ENCODE peak calls at places on chromosome 21, in ten cellular contexts. V is adrenal gland, Z is thyroid gland, P is uterus, A is heart left ventricle, D is NB4, I is suprapubic skin, T is IMR-90, H is breast epithelium, B is tibial nerve. N is an unnamed sample.
A peak's percentile ranks its signal among the peaks of the same experiment; 100 is the strongest.

GRCh38 chr21:18460979-18461378 is 57.4 kb upstream of the TMPRSS15 start:
- DNase-seq in D (peak; percentile 40), P (no peak), V (no peak), Z (no peak), I (no peak), T (no peak), H (no peak), A (no peak), B (no peak), N (no peak)

GRCh38 chr21:46284077-46284644 is 1.2 kb downstream of the MCM3AP start:
- DNase-seq in I (no peak), B (no peak), Z (no peak), A (no peak), D (peak; percentile 46), P (no peak), H (no peak), V (no peak), T (no peak), N (no peak)

GRCh38 chr21:31201548-31201947 is 142.5 kb downstream of the TIAM1 start:
- DNase-seq in H (no peak), T (peak; percentile 50), I (no peak), P (no peak), Z (peak; percentile 22), A (no peak), V (no peak), B (peak; percentile 54), D (peak; percentile 86), N (peak; percentile 66)

GRCh38 chr21:32951041-32951440 is 74.7 kb upstream of the OLIG2 start:
- DNase-seq in I (no peak), V (no peak), P (no peak), A (no peak), H (no peak), D (no peak), Z (no peak), B (no peak), T (no peak), N (no peak)

GRCh38 chr21:46639489-46640386 is 4.3 kb downstream of the PRMT2 start:
- DNase-seq in Z (no peak), A (no peak), B (no peak), D (peak; percentile 50), P (no peak), T (peak; percentile 16), V (no peak), I (no peak), H (no peak), N (no peak)

GRCh38 chr21:33546076-33546475 is 3.2 kb downstream of the SON start:
- DNase-seq in A (no peak), Z (no peak), H (no peak), P (no peak), D (peak; percentile 56), I (no peak), T (no peak), V (no peak), B (no peak), N (no peak)

GRCh38 chr21:35231115-35231514 is 182.0 kb upstream of the RUNX1 start:
- DNase-seq in I (no peak), D (no peak), H (no peak), V (no peak), Z (no peak), P (no peak), T (peak; percentile 55), A (no peak), B (no peak), N (no peak)

GRCh38 chr21:35063428-35064172 is 14.5 kb upstream of the RUNX1 start:
- DNase-seq in I (no peak), B (no peak), H (no peak), A (no peak), D (no peak), T (no peak), Z (no peak), V (no peak), P (no peak), N (no peak)

GRCh38 chr21:15837603-15838002 is 107.8 kb downstream of the USP25 start:
- DNase-seq in H (no peak), B (no peak), P (peak; percentile 25), T (peak; percentile 67), A (no peak), I (no peak), Z (peak; percentile 19), V (no peak), D (no peak), N (no peak)

DNA sequence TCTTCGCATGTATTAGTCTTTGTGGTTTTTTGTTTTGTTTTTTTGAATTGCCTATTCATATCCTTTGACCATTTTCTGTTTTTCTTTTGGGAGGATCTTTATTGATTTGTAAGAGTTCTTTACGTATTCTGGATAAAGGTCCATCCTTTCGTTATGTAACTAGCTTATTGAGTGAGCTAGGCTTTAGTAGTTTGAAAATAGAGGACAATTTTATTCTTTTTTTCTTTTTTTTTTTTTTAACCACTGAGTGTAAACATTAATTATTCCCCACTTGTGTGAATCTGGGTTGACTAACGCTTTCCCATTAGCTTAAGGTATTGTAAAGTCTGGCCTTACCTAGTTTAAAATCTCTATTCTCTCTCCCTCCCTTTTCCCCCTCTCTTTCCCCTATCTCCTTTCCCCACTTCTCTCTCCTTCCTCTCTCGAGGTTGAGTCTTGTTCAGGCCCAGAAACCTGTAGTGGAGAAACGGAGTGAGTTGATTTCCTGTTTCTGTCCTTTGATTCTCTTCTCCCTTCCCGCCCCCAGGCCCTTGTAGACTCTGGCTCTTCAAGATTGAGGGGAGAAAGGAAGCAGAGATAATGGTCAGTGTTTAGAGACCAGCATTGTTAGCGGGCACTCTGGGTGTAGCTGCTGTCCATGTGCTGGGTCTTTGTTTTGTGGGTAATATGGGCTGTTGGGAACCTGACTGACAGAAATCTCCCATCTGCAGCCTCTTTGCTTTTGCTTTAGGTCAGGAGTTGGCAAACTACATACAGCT is 1.5 kb downstream of the MORC3 start:
- DNase-seq in D (peak; percentile 71), T (peak; percentile 35), V (no peak), B (no peak), P (no peak), A (no peak), I (no peak), Z (peak; percentile 5), H (no peak), N (no peak)
- TF ChIP-seq POLR2A in D (no peak), T (no peak), V (peak; percentile 9), B (no peak), P (no peak), A (no peak), I (no peak), Z (no peak), H (no peak), N (no peak)

DNA sequence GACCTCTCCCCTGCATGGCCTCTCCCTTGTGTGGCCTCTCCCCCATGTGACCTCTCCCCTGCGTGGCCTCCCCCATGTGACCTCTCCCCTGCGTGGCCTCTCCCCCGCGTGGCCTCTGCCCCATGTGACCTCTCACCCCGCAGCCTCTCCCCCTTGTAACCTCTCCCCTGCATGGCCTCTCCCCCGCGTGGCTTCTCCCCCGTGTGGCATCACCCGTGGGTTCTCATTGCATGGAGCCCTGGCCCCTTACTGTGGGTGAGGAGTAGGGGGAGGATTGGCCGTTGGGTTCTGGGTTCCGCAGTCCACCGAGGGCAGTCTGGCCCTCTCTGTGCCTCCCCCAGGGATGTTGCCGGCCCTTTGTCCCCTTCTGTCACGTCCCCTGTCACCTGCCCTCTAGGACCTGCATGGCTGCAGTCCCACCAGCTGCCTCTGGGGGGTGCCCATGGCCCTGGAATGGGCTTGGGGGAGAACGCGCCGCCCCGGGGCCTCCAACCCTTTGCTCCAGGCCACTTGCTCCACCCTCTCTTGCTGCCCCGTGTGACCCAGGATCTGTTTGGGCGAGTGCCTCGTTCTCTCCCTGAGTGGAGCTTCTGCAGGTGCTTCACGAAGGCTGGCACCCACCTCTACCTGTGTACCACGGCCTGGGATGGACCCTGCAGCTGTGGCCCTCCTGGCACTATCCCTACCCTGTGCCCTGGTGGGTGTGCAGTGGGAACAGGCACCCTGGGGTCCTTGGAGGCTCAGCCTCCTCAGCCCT is 21.3 kb downstream of the RRP1 start:
- DNase-seq in B (peak; percentile 72), H (peak; percentile 83), I (peak; percentile 89), T (peak; percentile 44), Z (peak; percentile 84), A (peak; percentile 93), V (peak; percentile 87), P (peak; percentile 72), D (peak; percentile 88), N (peak; percentile 83)
- H3K4me3 ChIP-seq in B (no peak overlapping the region), H (peak overlapping the region; percentile 39), I (peak overlapping the region; percentile 48), T (no peak overlapping the region), Z (no peak overlapping the region), A (no peak overlapping the region), V (no peak overlapping the region), P (no peak overlapping the region), D (no peak overlapping the region), N (no peak overlapping the region)

GRCh38 chr21:40465382-40465781 is 381.6 kb downstream of the DSCAM start:
- DNase-seq in Z (no peak), V (no peak), A (no peak), I (no peak), P (no peak), D (no peak), H (no peak), B (no peak), T (no peak), N (no peak)

GRCh38 chr21:40472026-40472425 is 374.9 kb downstream of the DSCAM start:
- DNase-seq in A (no peak), V (no peak), B (no peak), T (no peak), Z (no peak), H (no peak), D (no peak), P (no peak), I (no peak), N (no peak)

GRCh38 chr21:40471103-40471502 is 375.9 kb downstream of the DSCAM start:
- DNase-seq in A (no peak), B (no peak), I (no peak), P (no peak), V (no peak), H (no peak), Z (no peak), D (peak; percentile 2), T (no peak), N (no peak)

GRCh38 chr21:40466893-40467483 is 380.0 kb downstream of the DSCAM start:
- DNase-seq in A (no peak), H (no peak), V (no peak), P (no peak), I (no peak), B (no peak), Z (no peak), T (no peak), D (peak; percentile 20), N (no peak)
- TF ChIP-seq CTCF in A (peak; percentile 43), H (peak; percentile 44), V (peak; percentile 21), P (no peak), I (no peak), B (no peak), Z (no peak), T (peak; percentile 18), D (peak; percentile 43), N (no peak)

DNA sequence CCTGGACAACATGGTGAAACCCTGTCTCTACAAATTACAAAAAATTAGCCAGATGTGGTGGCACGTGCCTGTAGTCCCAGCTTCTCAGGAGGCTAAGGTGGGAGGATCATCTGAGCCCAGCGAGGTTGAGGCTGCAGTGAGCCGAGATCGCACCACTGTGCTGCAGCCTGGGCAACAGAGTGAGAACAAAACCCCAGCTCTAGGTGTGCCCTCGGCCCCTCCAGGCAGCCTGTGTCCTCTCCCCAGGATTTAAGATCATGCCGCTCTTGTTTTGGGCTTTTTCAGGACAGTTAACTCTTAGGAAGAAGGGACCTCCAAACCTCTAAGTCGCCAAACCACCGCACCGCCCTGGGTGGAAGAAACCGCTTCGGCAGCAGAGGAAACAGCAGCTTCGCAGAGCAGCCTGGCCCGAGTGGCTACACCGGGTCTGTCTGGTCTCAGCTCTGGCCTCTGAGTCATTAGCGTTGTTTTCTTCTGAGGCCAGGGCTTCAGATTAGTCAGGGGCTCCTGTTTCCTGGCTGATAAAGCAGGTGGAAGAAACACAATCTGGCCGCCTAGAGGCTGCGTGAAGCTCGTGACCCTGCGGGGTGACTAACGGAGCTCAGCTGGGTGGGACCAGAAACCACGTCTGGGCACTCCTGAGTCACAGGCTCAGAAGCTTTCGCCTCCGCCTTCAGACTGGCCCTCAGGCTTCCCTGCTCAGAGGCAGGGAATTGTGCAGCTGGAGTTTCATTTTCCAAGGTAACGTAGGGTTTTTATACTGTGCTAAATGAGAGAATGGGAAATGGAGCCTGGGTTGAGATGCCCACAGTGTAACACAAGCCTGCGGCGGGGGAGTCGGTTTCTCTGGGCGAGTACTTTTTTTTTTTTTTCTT is 44.7 kb downstream of the CHAF1B start:
- DNase-seq in H (no peak), D (peak; percentile 91), Z (peak; percentile 16), B (peak; percentile 41), A (peak; percentile 84), I (no peak), P (peak; percentile 88), V (peak; percentile 86), T (peak; percentile 100), N (peak; percentile 95)
- TF ChIP-seq POLR2A in H (no peak), D (no peak), Z (no peak), B (peak; percentile 7), A (no peak), I (no peak), P (peak; percentile 38), V (peak; percentile 96), T (peak; percentile 90), N (no peak)

N was measured in lower leg skin.